ENCODE peak calls at places on chromosome 4, in ten cellular contexts. Z, O, H, C, I, Y, T, U, J and V are unnamed samples.

GRCh38 chr4:43251760-43252317 is 359.3 kb downstream of the GRXCR1 start:
- DNase-seq in C (no peak), I (no peak), O (no peak), T (no peak), H (no peak), U (no peak), Y (no peak), J (no peak), Z (no peak), V (no peak)

GRCh38 chr4:92050875-92051274 is 252.9 kb upstream of the GRID2 start:
- DNase-seq in H (no peak), T (no peak), C (no peak), J (no peak), U (no peak), Z (no peak), O (no peak), Y (no peak), I (no peak), V (no peak)

GRCh38 chr4:1600811-1601532 is 83.1 kb downstream of the FAM53A start:
- DNase-seq in Z (no peak), Y (no peak), C (no peak), U (no peak), H (no peak), O (no peak), T (no peak), I (no peak), J (no peak), V (no peak)

GRCh38 chr4:148248824-148249223 is 193.4 kb downstream of the NR3C2 start:
- DNase-seq in H (no peak), I (no peak), T (no peak), Y (no peak), C (no peak), O (no peak), U (no peak), J (no peak), Z (no peak), V (no peak)

GRCh38 chr4:74473155-74473811 is 28.3 kb downstream of the AREG start:
- DNase-seq in H (no peak), Z (peak; percentile 23), O (no peak), T (no peak), C (no peak), Y (no peak), J (no peak), U (no peak), I (peak; percentile 41), V (peak; percentile 67)

GRCh38 chr4:108965031-108965430 is 202.2 kb upstream of the ETNPPL start:
- DNase-seq in J (no peak), T (no peak), H (no peak), C (no peak), O (no peak), I (no peak), Y (no peak), Z (no peak), U (no peak), V (no peak)

GRCh38 chr4:175998782-175999181 is 66.9 kb upstream of the WDR17 start:
- DNase-seq in H (no peak), T (peak; percentile 83), Y (no peak), C (no peak), Z (no peak), O (no peak), I (no peak), U (peak; percentile 16), J (no peak), V (no peak)

GRCh38 chr4:21948347-21949072 is at the start of gene KCNIP4:
- DNase-seq in J (no peak), I (no peak), Y (no peak), U (no peak), H (no peak), Z (no peak), O (no peak), T (peak; percentile 86), C (no peak), V (no peak)

GRCh38 chr4:119299221-119300071 is 22.5 kb downstream of the FABP2 start:
- DNase-seq in T (peak; percentile 45), O (no peak), U (peak; percentile 62), Y (peak; percentile 37), H (no peak), J (no peak), C (no peak), I (no peak), Z (no peak), V (no peak)

GRCh38 chr4:13919021-13919441 is 291.5 kb upstream of the BOD1L1 start:
- DNase-seq in J (no peak), H (no peak), O (no peak), I (no peak), Y (no peak), C (no peak), T (no peak), Z (no peak), U (no peak), V (no peak)

GRCh38 chr4:87973283-87974169 is 2.0 kb upstream of the SPP1 start:
- DNase-seq in U (peak; percentile 60), O (peak; percentile 55), T (peak; percentile 85), C (peak; percentile 35), H (peak; percentile 18), Y (peak; percentile 47), Z (no peak), J (no peak), I (peak; percentile 51), V (no peak)

DNA sequence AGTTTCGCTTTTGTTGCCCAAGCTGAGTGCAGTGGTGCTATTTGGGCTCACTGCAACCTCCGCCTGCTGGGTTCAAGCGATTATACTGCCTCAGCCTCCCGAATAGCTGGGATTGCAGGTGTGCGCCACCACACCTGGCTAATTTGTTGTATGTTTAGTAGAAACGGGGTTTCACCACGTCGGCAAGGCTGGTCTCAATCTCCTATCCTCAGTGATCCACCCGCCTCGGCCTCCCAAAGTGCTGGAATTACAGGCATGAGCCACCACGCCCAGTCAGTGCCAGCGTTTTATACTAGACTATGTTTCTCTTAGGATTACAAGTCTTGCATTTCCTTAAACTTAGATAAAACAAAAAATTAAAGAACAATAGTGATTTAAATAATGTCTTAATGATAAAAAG is 13.0 kb downstream of the KLF3 start:
- DNase-seq in J (no peak), U (no peak), I (no peak), C (no peak), Z (no peak), O (no peak), H (no peak), T (peak; percentile 28), Y (no peak), V (no peak)
- H3K4me1 ChIP-seq in J (peaks cover 82% of the 10 kb centered on the region), U (no peaks in the 10 kb centered on the region), I (peaks cover 44% of the 10 kb centered on the region), C (peaks cover 72% of the 10 kb centered on the region), Z (peaks cover 77% of the 10 kb centered on the region), O (peaks cover 99% of the 10 kb centered on the region), H (peaks cover 34% of the 10 kb centered on the region), T (peaks cover 7% of the 10 kb centered on the region), Y (peaks cover 8% of the 10 kb centered on the region), V (peaks cover 40% of the 10 kb centered on the region)

DNA sequence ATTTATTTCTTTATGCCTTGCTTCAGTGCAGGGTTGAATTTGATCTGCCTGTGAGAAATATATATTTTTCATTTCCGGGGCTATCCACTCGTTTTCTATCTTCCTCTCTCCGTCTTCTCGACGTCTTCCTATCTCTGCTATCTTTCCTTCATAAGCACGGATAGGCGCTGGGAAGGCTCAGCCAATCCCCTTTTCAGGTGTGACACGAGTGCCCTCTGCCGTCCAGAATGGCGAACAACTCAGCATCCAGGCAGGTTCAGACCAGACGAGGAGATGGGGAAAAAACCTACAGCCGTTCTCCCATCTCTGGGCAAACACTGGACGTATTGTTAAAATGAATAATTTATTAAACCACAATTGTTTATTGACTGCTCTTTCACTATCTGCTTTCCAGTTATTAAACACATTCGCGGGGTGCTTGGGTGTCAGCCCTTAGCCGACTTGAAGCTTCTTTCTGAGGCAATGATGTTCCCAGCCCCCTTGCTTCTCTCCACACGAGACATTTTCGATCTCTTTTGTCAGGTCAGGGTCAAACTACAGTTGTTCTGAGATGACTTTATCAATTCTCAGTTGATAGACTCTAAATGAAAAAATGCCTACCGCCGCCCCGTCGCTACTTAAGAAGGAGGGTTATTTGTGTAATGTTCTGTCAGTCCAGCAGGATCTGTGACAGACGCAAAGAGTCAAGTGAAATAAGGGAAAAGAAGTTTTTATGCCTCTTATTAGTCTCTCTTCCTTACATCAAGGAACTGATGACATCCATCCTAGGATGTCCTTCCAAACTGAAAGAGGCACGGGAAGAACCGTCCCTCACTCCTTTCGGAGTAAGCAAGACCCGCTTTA is 96.3 kb upstream of the NOCT start:
- DNase-seq in T (peak; percentile 96), Y (peak; percentile 69), C (peak; percentile 77), I (peak; percentile 32), O (peak; percentile 48), Z (peak; percentile 55), U (peak; percentile 42), H (no peak), J (peak; percentile 68), V (no peak)
- TF ChIP-seq CTCF in T (peak; percentile 90), Y (peak; percentile 61), C (peak; percentile 78), I (no peak), O (no peak), Z (peak; percentile 61), U (peak; percentile 77), H (peak; percentile 82), J (peak; percentile 76), V (no peak)

GRCh38 chr4:24881508-24882071 is 31.3 kb downstream of the CCDC149 start:
- DNase-seq in C (no peak), Z (no peak), I (no peak), Y (no peak), H (no peak), O (no peak), J (no peak), U (no peak), T (no peak), V (no peak)
- H3K4me1 ChIP-seq in C (no peaks in the 10 kb centered on the region), Z (no peaks in the 10 kb centered on the region), I (no peaks in the 10 kb centered on the region), Y (no peaks in the 10 kb centered on the region), H (no peaks in the 10 kb centered on the region), O (peaks cover 33% of the 10 kb centered on the region), J (no peaks in the 10 kb centered on the region), U (no peaks in the 10 kb centered on the region), T (no peaks in the 10 kb centered on the region), V (no peaks in the 10 kb centered on the region)

GRCh38 chr4:26279446-26279845 is 41.4 kb upstream of the RBPJ start:
- DNase-seq in U (no peak), Y (no peak), I (no peak), O (no peak), C (no peak), Z (no peak), H (no peak), J (no peak), T (no peak), V (peak; percentile 2)

GRCh38 chr4:26273308-26273980 is 47.4 kb upstream of the RBPJ start:
- DNase-seq in U (no peak), H (no peak), O (peak; percentile 9), C (peak; percentile 21), T (peak; percentile 75), J (no peak), Z (peak; percentile 18), Y (no peak), I (peak; percentile 40), V (no peak)

GRCh38 chr4:26272654-26273307 is 48.0 kb upstream of the RBPJ start:
- DNase-seq in Z (no peak), T (no peak), H (no peak), I (no peak), C (no peak), U (no peak), Y (no peak), J (no peak), O (no peak), V (no peak)

GRCh38 chr4:26271703-26272102 is 49.1 kb upstream of the RBPJ start:
- DNase-seq in I (no peak), O (no peak), J (no peak), Y (no peak), Z (no peak), T (no peak), U (no peak), C (no peak), H (no peak), V (no peak)

DNA sequence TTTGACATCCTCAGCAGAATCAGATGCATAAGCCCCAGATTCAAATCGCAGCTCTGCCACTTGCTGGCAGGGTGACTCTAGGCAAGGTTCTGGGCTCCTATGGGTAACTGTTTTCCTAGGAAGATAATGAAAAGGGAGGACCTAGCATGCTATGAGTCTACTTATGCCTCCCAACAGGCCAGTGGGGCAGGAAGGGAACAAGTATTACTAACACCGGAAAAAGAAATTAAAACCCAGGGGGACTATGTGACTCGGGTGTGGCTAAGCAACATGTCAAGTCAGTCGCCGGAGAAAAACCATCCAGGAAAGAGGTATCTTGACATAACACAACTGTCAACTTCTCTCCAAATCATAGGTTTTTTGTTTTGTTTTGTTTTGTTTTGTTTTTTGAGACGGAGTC is 45.6 kb upstream of the RBPJ start:
- DNase-seq in T (no peak), J (no peak), U (no peak), Y (no peak), C (no peak), H (no peak), I (no peak), O (no peak), Z (no peak), V (no peak)
- TF ChIP-seq CTCF in T (no peak), J (no peak), U (no peak), Y (no peak), C (no peak), H (no peak), I (no peak), O (no peak), Z (no peak), V (no peak)